ENCODE peak calls at places on chromosome 18, in nine cellular contexts. D is AG09309; K is caudate nucleus; M is pulmonary artery endothelial cell; Y is fibroblast of pulmonary artery; X is glomerular endothelial cell; J is KG1; S is psoas muscle; G is activated T-helper 1 cell treated with anti-CD3 and anti-CD28 coated beads, Interleukin-12 subunit alpha, Interleukin-12 subunit beta, Interleukin-2, Interleukin-4 antibody, amounts not matched to agents 30 ng/mL and 10 ng/mL and 1 ng/mL, durations not matched to agents 14 hours and 24 hours and 36 hours. P is an unnamed sample.

GRCh38 chr18:41594582-41594981 is 360.5 kb upstream of the PIK3C3 start:
- DNase-seq in D (no peak), K (no peak), M (no peak), Y (peak; percentile 10), X (no peak), J (no peak), S (no peak), G (no peak), P (no peak)

GRCh38 chr18:77130229-77131099 is 2.1 kb downstream of the MBP start:
- DNase-seq in D (no peak), K (no peak), M (no peak), Y (no peak), X (no peak), J (no peak), S (peak; percentile 61), G (no peak), P (no peak)

GRCh38 chr18:55497825-55498403 is 90.1 kb downstream of the TCF4 start:
- DNase-seq in D (no peak), K (no peak), M (no peak), Y (no peak), X (no peak), J (no peak), S (no peak), G (no peak), P (no peak)

GRCh38 chr18:24397131-24397693 is 412 bp downstream of the OSBPL1A start:
- DNase-seq in D (peak; percentile 16), K (peak; percentile 72), M (peak; percentile 45), Y (peak; percentile 87), X (peak; percentile 63), J (peak; percentile 48), S (peak; percentile 55), G (peak; percentile 7), P (peak; percentile 32)

GRCh38 chr18:43919565-43919964 is 642.3 kb upstream of the SYT4 start:
- DNase-seq in D (no peak), K (no peak), M (peak; percentile 22), Y (peak; percentile 58), X (no peak), J (no peak), S (no peak), G (no peak), P (no peak)

GRCh38 chr18:79528296-79528695 is 132.6 kb downstream of the NFATC1 start:
- DNase-seq in D (no peak), K (no peak), M (no peak), Y (no peak), X (no peak), J (no peak), S (no peak), G (no peak), P (no peak)

GRCh38 chr18:34322365-34323289 is 97.9 kb upstream of the NOL4 start:
- DNase-seq in D (no peak), K (peak; percentile 26), M (peak; percentile 10), Y (peak; percentile 74), X (peak; percentile 5), J (peak; percentile 14), S (peak; percentile 44), G (no peak), P (no peak)

GRCh38 chr18:78914586-78914935 is 65.1 kb upstream of the SALL3 start:
- DNase-seq in D (no peak), K (no peak), M (no peak), Y (no peak), X (no peak), J (no peak), S (no peak), G (no peak), P (no peak)

GRCh38 chr18:28357785-28358401 is 181.0 kb upstream of the CDH2 start:
- DNase-seq in D (no peak), K (no peak), M (no peak), Y (no peak), X (no peak), J (no peak), S (no peak), G (no peak), P (no peak)

GRCh38 chr18:45730832-45731545 is 7.0 kb downstream of the SLC14A1 start:
- DNase-seq in D (no peak), K (no peak), M (no peak), Y (no peak), X (no peak), J (no peak), S (no peak), G (no peak), P (no peak)

GRCh38 chr18:32889620-32890593 is 117.1 kb upstream of the KLHL14 start:
- DNase-seq in D (no peak), K (no peak), M (no peak), Y (no peak), X (no peak), J (no peak), S (no peak), G (no peak), P (no peak)

GRCh38 chr18:48475635-48476549 is 62.9 kb upstream of the CTIF start:
- DNase-seq in D (peak; percentile 61), K (peak; percentile 19), M (peak; percentile 30), Y (peak; percentile 88), X (peak; percentile 57), J (peak; percentile 9), S (peak; percentile 56), G (peak; percentile 22), P (peak; percentile 29)